ENCODE peak calls at places on chromosome 12, in ten cellular contexts. H is kidney tubule cell, Y is NCI-H1417, M is EL, D is NCI-H2081, Q is right cardiac atrium, A is psoas muscle, T is iris pigment epithelial cell, P is T-helper 2 cell, Z is activated gamma-delta T cell treated with Interleukin-2 at 50 U/mL for 16 hours. U is an unnamed sample.

GRCh38 chr12:133129368-133130037 is 571 bp downstream of the ZNF891 start:
- DNase-seq in H (no peak), Y (no peak), M (no peak), D (peak), Q (no peak), A (no peak), T (peak), P (no peak), Z (no peak), U (peak)

GRCh38 chr12:83573676-83574075 is 887.0 kb downstream of the TMTC2 start:
- DNase-seq in H (peak), Y (no peak), M (peak), D (no peak), Q (peak), A (peak), T (peak), P (no peak), Z (no peak), U (no peak)

GRCh38 chr12:100141666-100141997 is 1.0 kb downstream of the BLTP3B start:
- DNase-seq in H (peak), Y (peak), M (peak), D (no peak), Q (peak), A (no peak), T (peak), P (no peak), Z (no peak), U (peak)

GRCh38 chr12:75859868-75860267 is 171.7 kb downstream of the PHLDA1 start:
- DNase-seq in H (peak), Y (no peak), M (peak), D (no peak), Q (no peak), A (no peak), T (no peak), P (no peak), Z (no peak), U (peak)

GRCh38 chr12:30973171-30973570 is 46.6 kb downstream of the TSPAN11 start:
- DNase-seq in H (no peak), Y (no peak), M (no peak), D (no peak), Q (no peak), A (no peak), T (peak), P (no peak), Z (no peak), U (no peak)

GRCh38 chr12:13980548-13981295 is 680 bp downstream of the GRIN2B start:
- DNase-seq in H (no peak), Y (peak), M (no peak), D (no peak), Q (no peak), A (no peak), T (no peak), P (no peak), Z (no peak), U (no peak)

GRCh38 chr12:131368073-131369071 is 342.5 kb upstream of the SFSWAP start:
- DNase-seq in H (no peak), Y (no peak), M (no peak), D (no peak), Q (no peak), A (no peak), T (no peak), P (no peak), Z (no peak), U (no peak)

GRCh38 chr12:112584266-112584722 is 165.5 kb downstream of the PTPN11 start:
- DNase-seq in H (no peak), Y (no peak), M (peak), D (peak), Q (no peak), A (no peak), T (no peak), P (no peak), Z (no peak), U (no peak)